ENCODE peak calls at places on chromosomes 5 and 9, in ten cellular contexts. A, M, W, S, G, P, U, Z, I and C are unnamed samples.
A peak's percentile ranks its signal among the peaks of the same experiment; 100 is the strongest.

GRCh38 chr9:84349706-84350105 is 9.1 kb upstream of the SLC28A3 start:
- DNase-seq in A (peak; percentile 15), M (no peak), W (no peak), S (no peak), G (no peak), P (no peak), U (no peak), Z (no peak), I (no peak), C (no peak)

GRCh38 chr5:78984020-78984610 is 995 bp downstream of the ARSB start:
- DNase-seq in A (peak; percentile 45), M (no peak), W (peak; percentile 24), S (no peak), G (no peak), P (no peak), U (no peak), Z (peak; percentile 4), I (peak; percentile 50), C (peak; percentile 72)

GRCh38 chr5:77643654-77644404 is 5.3 kb upstream of the OTP start:
- DNase-seq in A (no peak), M (no peak), W (no peak), S (no peak), G (no peak), P (no peak), U (no peak), Z (no peak), I (no peak), C (no peak)

GRCh38 chr9:68725070-68725469 is 20.0 kb downstream of the PIP5K1B start:
- DNase-seq in A (peak; percentile 46), M (no peak), W (no peak), S (no peak), G (no peak), P (no peak), U (no peak), Z (no peak), I (no peak), C (no peak)

GRCh38 chr5:89351975-89352374 is 469.0 kb upstream of the MEF2C start:
- DNase-seq in A (no peak), M (no peak), W (no peak), S (no peak), G (no peak), P (no peak), U (no peak), Z (no peak), I (no peak), C (no peak)

GRCh38 chr5:55232985-55233928 is at the start of gene CCNO:
- DNase-seq in A (peak; percentile 61), M (peak; percentile 78), W (peak; percentile 71), S (peak; percentile 64), G (peak; percentile 90), P (peak; percentile 89), U (peak; percentile 91), Z (peak; percentile 44), I (peak; percentile 94), C (peak; percentile 54)

GRCh38 chr9:133477992-133478850 is 678 bp downstream of the SLC2A6 start:
- DNase-seq in A (no peak), M (no peak), W (peak; percentile 62), S (peak; percentile 36), G (peak; percentile 70), P (no peak), U (no peak), Z (peak; percentile 14), I (peak; percentile 69), C (peak; percentile 9)

GRCh38 chr9:17453751-17454150 is 125.1 kb upstream of the SH3GL2 start:
- DNase-seq in A (no peak), M (no peak), W (no peak), S (no peak), G (no peak), P (no peak), U (no peak), Z (no peak), I (no peak), C (no peak)

GRCh38 chr5:124902097-124902821 is 155.8 kb upstream of the ZNF608 start:
- DNase-seq in A (no peak), M (no peak), W (peak; percentile 53), S (no peak), G (peak; percentile 67), P (no peak), U (no peak), Z (peak; percentile 3), I (no peak), C (peak; percentile 66)

GRCh38 chr9:91255327-91255726 is 106.4 kb downstream of the AUH start:
- DNase-seq in A (no peak), M (no peak), W (no peak), S (no peak), G (no peak), P (no peak), U (no peak), Z (peak; percentile 44), I (no peak), C (no peak)

GRCh38 chr9:15246688-15247087 is 60.3 kb downstream of the TTC39B start:
- DNase-seq in A (no peak), M (no peak), W (no peak), S (no peak), G (peak; percentile 93), P (no peak), U (no peak), Z (peak; percentile 35), I (no peak), C (no peak)

GRCh38 chr5:43121565-43122484 is 1.1 kb downstream of the ZNF131 start:
- DNase-seq in A (peak; percentile 67), M (peak; percentile 45), W (peak; percentile 14), S (no peak), G (peak; percentile 71), P (peak; percentile 19), U (no peak), Z (peak; percentile 37), I (no peak), C (peak; percentile 65)

GRCh38 chr5:83321656-83322055 is 149.9 kb upstream of the VCAN start:
- DNase-seq in A (no peak), M (no peak), W (no peak), S (no peak), G (peak; percentile 39), P (no peak), U (no peak), Z (peak; percentile 48), I (no peak), C (no peak)

GRCh38 chr5:52989025-52989780 is at the start of gene ITGA2:
- DNase-seq in A (no peak), M (peak; percentile 75), W (peak; percentile 21), S (peak; percentile 48), G (peak; percentile 83), P (peak; percentile 46), U (peak; percentile 89), Z (peak; percentile 36), I (peak; percentile 86), C (no peak)

GRCh38 chr9:136151214-136151804 is 32.6 kb upstream of the TMEM250 start:
- DNase-seq in A (no peak), M (no peak), W (no peak), S (no peak), G (no peak), P (no peak), U (no peak), Z (no peak), I (peak; percentile 84), C (no peak)

GRCh38 chr9:127919253-127919815 is 2.5 kb upstream of the ST6GALNAC4 start:
- DNase-seq in A (peak; percentile 46), M (peak; percentile 99), W (no peak), S (no peak), G (peak; percentile 100), P (peak; percentile 94), U (peak; percentile 98), Z (peak; percentile 98), I (no peak), C (no peak)

GRCh38 chr9:15142903-15143534 is 164.0 kb downstream of the TTC39B start:
- DNase-seq in A (peak; percentile 64), M (peak; percentile 14), W (peak; percentile 44), S (peak; percentile 9), G (peak; percentile 65), P (no peak), U (no peak), Z (peak; percentile 47), I (peak; percentile 61), C (peak; percentile 65)

GRCh38 chr9:6080154-6080716 is 64.8 kb upstream of the RANBP6 start:
- DNase-seq in A (peak; percentile 23), M (peak; percentile 95), W (peak; percentile 77), S (peak; percentile 75), G (peak; percentile 94), P (peak; percentile 92), U (peak; percentile 97), Z (peak; percentile 72), I (peak; percentile 99), C (peak; percentile 85)

GRCh38 chr5:155767480-155767879 is 559.5 kb upstream of the SGCD start:
- DNase-seq in A (no peak), M (no peak), W (no peak), S (no peak), G (peak; percentile 18), P (no peak), U (no peak), Z (no peak), I (no peak), C (no peak)

GRCh38 chr5:177983763-177984564 is 12.1 kb downstream of the PROP1 start:
- DNase-seq in A (no peak), M (no peak), W (no peak), S (no peak), G (no peak), P (no peak), U (no peak), Z (no peak), I (no peak), C (no peak)

GRCh38 chr5:131530706-131531331 is 104.2 kb downstream of the RAPGEF6 start:
- DNase-seq in A (no peak), M (no peak), W (no peak), S (no peak), G (no peak), P (no peak), U (no peak), Z (no peak), I (no peak), C (no peak)

GRCh38 chr9:137269231-137269772 is 8.2 kb upstream of the TOR4A start:
- DNase-seq in A (no peak), M (peak; percentile 51), W (peak; percentile 83), S (no peak), G (no peak), P (peak; percentile 80), U (peak; percentile 87), Z (peak; percentile 20), I (no peak), C (no peak)

GRCh38 chr5:173303878-173304590 is 24.2 kb downstream of the STC2 start:
- DNase-seq in A (no peak), M (no peak), W (no peak), S (no peak), G (peak; percentile 71), P (no peak), U (no peak), Z (no peak), I (peak; percentile 90), C (no peak)